ENCODE peak calls at places on chromosomes 2 and 18, in six cellular contexts. N, K, C, Q, I and X are unnamed samples.

GRCh38 chr2:65064728-65065552 is 8.7 kb downstream of the CEP68 start:
- DNase-seq in K (no peak), Q (peak), N (peak), I (peak), C (peak), X (peak)

GRCh38 chr2:235238537-235238936 is 255.3 kb upstream of the AGAP1 start:
- DNase-seq in Q (peak), N (no peak), C (peak), K (no peak), I (peak), X (no peak)

GRCh38 chr2:235605999-235606715 is 112.3 kb downstream of the AGAP1 start:
- DNase-seq in K (no peak), N (no peak), C (no peak), Q (no peak), I (no peak), X (no peak)

GRCh38 chr2:176079851-176080539 is 3.8 kb downstream of the EVX2 start:
- DNase-seq in K (peak), I (no peak), N (peak), Q (no peak), C (no peak), X (no peak)

GRCh38 chr2:15905986-15906491 is 34.3 kb upstream of the MYCN start:
- DNase-seq in Q (no peak), C (no peak), N (no peak), I (no peak), K (no peak), X (no peak)

GRCh38 chr18:54736981-54737380 is 91.3 kb upstream of the RAB27B start:
- DNase-seq in I (no peak), N (no peak), C (no peak), Q (no peak), K (no peak), X (no peak)

GRCh38 chr2:104068665-104069064 is 785.2 kb upstream of the POU3F3 start:
- DNase-seq in C (no peak), Q (no peak), N (no peak), I (no peak), K (no peak), X (no peak)

GRCh38 chr2:95376311-95377215 is 25.9 kb upstream of the FAHD2A start:
- DNase-seq in K (no peak), C (no peak), I (no peak), Q (no peak), N (no peak), X (no peak)

GRCh38 chr18:79529296-79529695 is 133.6 kb downstream of the NFATC1 start:
- DNase-seq in N (no peak), C (peak), Q (no peak), K (no peak), I (peak), X (no peak)

GRCh38 chr18:11689972-11690570 is 1.0 kb downstream of the GNAL start:
- DNase-seq in Q (no peak), I (no peak), K (no peak), N (peak), C (no peak), X (no peak)

GRCh38 chr2:15747698-15748471 is 156.2 kb downstream of the DDX1 start:
- DNase-seq in I (no peak), C (peak), Q (no peak), N (no peak), K (no peak), X (no peak)

GRCh38 chr2:85215074-85216050 is 82.2 kb downstream of the TCF7L1 start:
- DNase-seq in Q (no peak), C (peak), I (no peak), N (no peak), K (no peak), X (peak)

GRCh38 chr2:25362564-25363145 is 20.9 kb upstream of the DNMT3A start:
- DNase-seq in Q (peak), N (no peak), K (no peak), I (peak), C (peak), X (no peak)

GRCh38 chr2:227462463-227462951 is 9.4 kb upstream of the AGFG1 start:
- DNase-seq in N (no peak), C (no peak), I (peak), Q (no peak), K (no peak), X (no peak)

DNA sequence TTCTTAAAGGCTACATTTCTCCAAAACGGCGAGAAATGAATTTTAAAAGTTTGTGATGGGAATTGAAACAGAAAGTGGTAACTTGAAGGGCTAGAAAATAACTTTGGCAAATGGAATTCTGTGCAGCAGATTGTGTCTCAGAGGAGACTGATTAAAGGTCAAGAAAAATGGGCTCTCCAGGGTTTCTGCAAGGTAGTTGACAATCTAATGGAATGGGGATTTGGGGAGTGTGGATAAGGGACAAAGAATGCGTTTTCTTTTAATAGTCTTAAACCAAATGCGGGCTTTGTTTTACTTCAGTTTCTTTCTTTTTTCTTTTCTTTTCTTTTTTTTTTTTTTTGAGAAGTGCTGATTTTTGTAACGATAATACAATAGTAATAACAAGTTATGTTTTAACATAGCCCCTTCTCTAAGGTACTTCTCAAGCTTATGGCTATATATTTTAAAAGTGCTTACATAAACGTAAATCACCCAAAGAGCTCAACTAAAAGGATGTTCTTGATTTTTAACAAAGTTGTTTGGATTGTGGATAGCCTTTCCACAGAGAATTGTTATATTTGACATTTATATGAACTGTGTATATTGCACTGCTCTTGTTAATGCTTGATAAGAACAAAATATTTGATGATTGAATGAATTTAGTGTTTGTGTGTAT is 36.6 kb downstream of the CAMKMT start:
- DNase-seq in I (no peak), C (no peak), N (no peak), Q (no peak), K (no peak), X (no peak)
- H3K4me3 ChIP-seq in I (no peak), C (no peak), N (no peak), Q (no peak), K (no peak), X (no peak)

GRCh38 chr2:226088366-226088674 is 688.8 kb downstream of the NYAP2 start:
- DNase-seq in C (no peak), Q (no peak), K (no peak), I (no peak), N (no peak), X (no peak)
- TF ChIP-seq POLR2A in C (no peak), Q (no peak), K (no peak), I (no peak), N (no peak), X (no peak)

GRCh38 chr2:55358451-55358850 is 61.2 kb downstream of the CCDC88A start:
- DNase-seq in I (no peak), C (no peak), K (no peak), Q (no peak), N (no peak), X (no peak)

GRCh38 chr2:55365303-55365702 is 54.4 kb downstream of the CCDC88A start:
- DNase-seq in K (no peak), I (no peak), N (no peak), Q (no peak), C (no peak), X (no peak)

GRCh38 chr2:55364189-55365055 is 55.2 kb downstream of the CCDC88A start:
- DNase-seq in I (peak), C (no peak), N (peak), Q (peak), K (no peak), X (peak)

GRCh38 chr2:55363636-55364035 is 56.0 kb downstream of the CCDC88A start:
- DNase-seq in K (no peak), C (no peak), I (no peak), Q (no peak), N (no peak), X (no peak)

GRCh38 chr2:55361465-55362189 is 58.0 kb downstream of the CCDC88A start:
- DNase-seq in I (no peak), Q (no peak), N (no peak), K (no peak), C (no peak), X (no peak)
- H3K4me3 ChIP-seq in I (no peak), Q (no peak), N (no peak), K (no peak), C (no peak), X (no peak)

DNA sequence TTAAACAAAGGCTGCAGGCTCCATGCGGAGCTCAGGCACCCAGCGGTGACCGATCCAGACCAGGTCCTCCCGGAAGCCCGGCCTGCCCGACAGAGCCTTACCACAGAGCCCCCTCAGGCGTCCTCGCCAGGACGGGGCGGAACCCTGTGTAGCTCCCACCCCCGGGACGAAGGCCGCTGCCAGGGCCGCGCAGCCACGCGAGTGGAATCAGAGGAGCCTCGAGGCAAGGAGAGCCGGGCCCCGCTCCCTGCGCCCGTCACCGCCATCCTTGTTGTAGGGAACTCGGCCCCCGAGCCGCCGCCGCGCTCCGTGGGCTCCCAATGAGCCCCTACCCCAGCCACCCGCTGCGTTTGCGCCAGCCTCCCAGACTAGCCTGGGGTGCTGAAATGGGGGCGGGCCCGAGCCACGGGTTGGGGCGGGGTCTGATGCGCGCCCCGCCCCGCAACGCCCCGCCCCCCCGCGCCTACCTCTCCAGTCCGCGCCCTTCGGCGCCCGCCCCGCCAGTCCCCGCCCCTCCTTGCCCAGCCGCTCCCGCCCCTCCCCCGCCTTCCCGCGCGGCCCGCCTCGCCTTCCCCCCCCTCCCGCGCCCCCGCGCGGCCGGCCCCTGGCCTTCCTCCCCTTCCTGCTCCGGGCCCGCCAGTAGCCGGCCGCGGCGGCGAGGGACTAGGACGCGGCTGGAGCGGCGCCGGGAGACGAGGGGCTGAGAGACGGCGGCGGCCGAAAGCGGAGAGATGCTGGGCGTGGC is at the start of gene LIMS1:
- DNase-seq in K (peak), C (peak), N (peak), I (peak), Q (peak), X (peak)
- TF ChIP-seq POLR2A in K (peak), C (peak), N (peak), I (peak), Q (peak), X (peak)

DNA sequence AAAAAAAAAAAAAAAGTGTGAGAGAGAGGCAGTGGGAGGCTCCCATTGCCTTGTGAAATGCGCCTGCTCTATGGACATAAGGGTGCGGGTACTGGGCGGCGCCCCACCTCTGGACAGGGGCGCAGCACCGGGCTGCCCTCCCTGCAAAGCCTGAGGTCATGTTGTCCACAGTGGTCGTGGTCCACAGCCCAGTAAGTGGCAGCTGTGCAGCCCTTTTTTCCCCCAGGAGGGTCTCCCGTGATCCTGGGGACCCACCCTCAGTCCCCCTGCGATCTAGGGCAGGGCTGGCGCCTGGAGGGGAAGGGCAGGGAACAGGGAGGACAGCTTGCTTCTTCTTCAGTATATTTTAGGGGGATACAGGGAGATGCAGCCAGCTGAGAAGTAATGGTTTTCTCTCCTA is 37.9 kb downstream of the LPIN1 start:
- DNase-seq in N (no peak), C (no peak), K (no peak), Q (no peak), I (no peak), X (no peak)
- H3K4me3 ChIP-seq in N (no peak), C (no peak), K (no peak), Q (no peak), I (no peak), X (no peak)

DNA sequence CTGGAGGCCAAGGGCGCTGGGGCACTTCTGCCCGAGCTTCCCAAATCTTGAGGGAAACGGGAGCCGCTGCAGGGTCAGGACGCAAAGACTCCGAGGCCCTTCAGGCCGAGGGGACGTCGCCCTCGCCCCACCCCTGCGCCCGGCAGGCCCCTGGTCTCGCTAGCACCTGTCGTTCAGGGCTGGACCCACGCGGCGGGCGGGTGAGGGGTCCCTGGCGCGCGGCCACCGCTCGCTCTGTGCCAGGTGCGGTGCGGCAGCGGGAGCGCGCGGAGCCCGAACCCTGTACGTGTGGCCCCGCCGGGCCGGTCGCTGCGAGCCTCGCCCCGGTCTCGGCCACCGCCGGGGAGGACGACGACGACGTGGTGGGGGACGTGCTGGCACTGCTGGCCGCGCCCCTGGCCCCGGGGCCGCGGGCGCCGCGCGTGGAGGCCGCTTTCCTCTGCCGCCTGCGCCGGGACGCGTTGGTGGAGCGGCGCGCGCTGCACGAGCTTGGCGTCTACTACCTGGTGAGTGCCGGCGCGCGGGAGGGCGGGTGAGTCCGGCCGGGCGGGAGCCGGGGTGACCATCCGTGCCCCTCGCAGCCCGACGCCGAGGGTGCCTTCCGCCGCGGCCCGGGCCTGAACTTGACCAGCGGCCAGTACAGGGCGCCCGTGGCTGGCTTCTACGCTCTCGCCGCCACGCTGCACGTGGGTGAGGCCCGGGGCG is 4.9 kb downstream of the ERFE start:
- DNase-seq in K (no peak), I (no peak), Q (no peak), C (peak), N (no peak), X (no peak)
- TF ChIP-seq POLR2A in K (no peak), I (no peak), Q (no peak), C (no peak), N (no peak), X (no peak)

GRCh38 chr18:60372141-60372540 is 434 bp downstream of the MC4R start:
- DNase-seq in N (no peak), K (no peak), C (no peak), I (no peak), Q (no peak), X (no peak)
- H3K4me3 ChIP-seq in N (no peak), K (peak), C (no peak), I (no peak), Q (no peak), X (no peak)

GRCh38 chr2:105426626-105427292 is 27.9 kb upstream of the FHL2 start:
- DNase-seq in C (no peak), N (no peak), K (no peak), Q (no peak), I (no peak), X (no peak)
- TF ChIP-seq POLR2A in C (no peak), N (no peak), K (no peak), Q (peak), I (no peak), X (no peak)